ENCODE peak calls at places on chromosome 1, in ten cellular contexts. One of them, this sample, is unnamed.

GRCh38 chr1:192265774-192266173 is 51.0 kb upstream of the RGS21 start:
- DNase-seq in GM03348: no peak
- DNase-seq in LHCN-M2: no peak
- DNase-seq in neural crest cell: no peak
- DNase-seq in GF-D8: no peak
- DNase-seq in stimulated activated CD4-positive, alpha-beta T cell treated with anti-CD3 and anti-CD28 coated beads, Interleukin-2, amount 100 ng/mL, for 48 hours: no peak
- DNase-seq in stimulated activated naive CD8-positive, alpha-beta T cell treated with anti-CD3 and anti-CD28 coated beads, Interleukin-15, amount 100 ng/mL, for 72 hours: no peak
- DNase-seq in hepatocyte: no peak
- DNase-seq in naive thymus-derived CD4-positive, alpha-beta T cell: no peak
- DNase-seq in GM23248: no peak
- DNase-seq in this sample: no peak

GRCh38 chr1:10829067-10829818 is 32.8 kb upstream of the CASZ1 start:
- DNase-seq in GM03348: no peak
- DNase-seq in GF-D8: no peak
- DNase-seq in LHCN-M2: no peak
- DNase-seq in hepatocyte: no peak
- DNase-seq in GM23248: no peak
- DNase-seq in naive thymus-derived CD4-positive, alpha-beta T cell: no peak
- DNase-seq in stimulated activated CD4-positive, alpha-beta T cell treated with anti-CD3 and anti-CD28 coated beads, Interleukin-2, amount 100 ng/mL, for 48 hours: no peak
- DNase-seq in neural crest cell: no peak
- DNase-seq in stimulated activated naive CD8-positive, alpha-beta T cell treated with anti-CD3 and anti-CD28 coated beads, Interleukin-15, amount 100 ng/mL, for 72 hours: no peak
- DNase-seq in this sample: no peak

GRCh38 chr1:204513117-204513716 is 3.0 kb upstream of the MDM4 start:
- DNase-seq in GM23248: no peak
- DNase-seq in naive thymus-derived CD4-positive, alpha-beta T cell: no peak
- DNase-seq in stimulated activated naive CD8-positive, alpha-beta T cell treated with anti-CD3 and anti-CD28 coated beads, Interleukin-15, amount 100 ng/mL, for 72 hours: peak; percentile 61
- DNase-seq in LHCN-M2: no peak
- DNase-seq in GM03348: no peak
- DNase-seq in stimulated activated CD4-positive, alpha-beta T cell treated with anti-CD3 and anti-CD28 coated beads, Interleukin-2, amount 100 ng/mL, for 48 hours: no peak
- DNase-seq in neural crest cell: no peak
- DNase-seq in hepatocyte: no peak
- DNase-seq in GF-D8: no peak
- DNase-seq in this sample: peak; percentile 36

GRCh38 chr1:227928811-227929375 is 18.8 kb downstream of the WNT9A start:
- DNase-seq in neural crest cell: no peak
- DNase-seq in GF-D8: no peak
- DNase-seq in hepatocyte: no peak
- DNase-seq in stimulated activated CD4-positive, alpha-beta T cell treated with anti-CD3 and anti-CD28 coated beads, Interleukin-2, amount 100 ng/mL, for 48 hours: no peak
- DNase-seq in naive thymus-derived CD4-positive, alpha-beta T cell: no peak
- DNase-seq in stimulated activated naive CD8-positive, alpha-beta T cell treated with anti-CD3 and anti-CD28 coated beads, Interleukin-15, amount 100 ng/mL, for 72 hours: no peak
- DNase-seq in GM23248: no peak
- DNase-seq in GM03348: no peak
- DNase-seq in LHCN-M2: no peak
- DNase-seq in this sample: no peak

GRCh38 chr1:24966724-24967346 is 36.8 kb upstream of the RUNX3 start:
- DNase-seq in GF-D8: no peak
- DNase-seq in stimulated activated CD4-positive, alpha-beta T cell treated with anti-CD3 and anti-CD28 coated beads, Interleukin-2, amount 100 ng/mL, for 48 hours: peak; percentile 72
- DNase-seq in stimulated activated naive CD8-positive, alpha-beta T cell treated with anti-CD3 and anti-CD28 coated beads, Interleukin-15, amount 100 ng/mL, for 72 hours: peak; percentile 93
- DNase-seq in LHCN-M2: peak; percentile 62
- DNase-seq in GM23248: peak; percentile 85
- DNase-seq in neural crest cell: no peak
- DNase-seq in GM03348: peak; percentile 62
- DNase-seq in hepatocyte: peak; percentile 23
- DNase-seq in naive thymus-derived CD4-positive, alpha-beta T cell: no peak
- DNase-seq in this sample: no peak

GRCh38 chr1:205750683-205751651 is 985 bp upstream of the NUCKS1 start:
- DNase-seq in GM03348: no peak
- DNase-seq in hepatocyte: peak; percentile 13
- DNase-seq in GF-D8: no peak
- DNase-seq in neural crest cell: no peak
- DNase-seq in GM23248: no peak
- DNase-seq in stimulated activated naive CD8-positive, alpha-beta T cell treated with anti-CD3 and anti-CD28 coated beads, Interleukin-15, amount 100 ng/mL, for 72 hours: no peak
- DNase-seq in LHCN-M2: peak; percentile 49
- DNase-seq in stimulated activated CD4-positive, alpha-beta T cell treated with anti-CD3 and anti-CD28 coated beads, Interleukin-2, amount 100 ng/mL, for 48 hours: no peak
- DNase-seq in naive thymus-derived CD4-positive, alpha-beta T cell: no peak
- DNase-seq in this sample: no peak

GRCh38 chr1:39214021-39214713 is 9.7 kb downstream of the MACF1 start:
- DNase-seq in neural crest cell: no peak
- DNase-seq in GM23248: no peak
- DNase-seq in GF-D8: no peak
- DNase-seq in stimulated activated CD4-positive, alpha-beta T cell treated with anti-CD3 and anti-CD28 coated beads, Interleukin-2, amount 100 ng/mL, for 48 hours: no peak
- DNase-seq in LHCN-M2: no peak
- DNase-seq in stimulated activated naive CD8-positive, alpha-beta T cell treated with anti-CD3 and anti-CD28 coated beads, Interleukin-15, amount 100 ng/mL, for 72 hours: no peak
- DNase-seq in hepatocyte: peak; percentile 57
- DNase-seq in GM03348: peak; percentile 44
- DNase-seq in naive thymus-derived CD4-positive, alpha-beta T cell: no peak
- DNase-seq in this sample: no peak

GRCh38 chr1:67524143-67525052 is 94.2 kb upstream of the SERBP1 start:
- DNase-seq in LHCN-M2: no peak
- DNase-seq in stimulated activated CD4-positive, alpha-beta T cell treated with anti-CD3 and anti-CD28 coated beads, Interleukin-2, amount 100 ng/mL, for 48 hours: no peak
- DNase-seq in hepatocyte: no peak
- DNase-seq in GM03348: peak; percentile 24
- DNase-seq in neural crest cell: no peak
- DNase-seq in GM23248: peak; percentile 73
- DNase-seq in stimulated activated naive CD8-positive, alpha-beta T cell treated with anti-CD3 and anti-CD28 coated beads, Interleukin-15, amount 100 ng/mL, for 72 hours: no peak
- DNase-seq in GF-D8: no peak
- DNase-seq in naive thymus-derived CD4-positive, alpha-beta T cell: no peak
- DNase-seq in this sample: no peak

GRCh38 chr1:48767957-48768510 is 8.7 kb downstream of the BEND5 start:
- DNase-seq in stimulated activated CD4-positive, alpha-beta T cell treated with anti-CD3 and anti-CD28 coated beads, Interleukin-2, amount 100 ng/mL, for 48 hours: no peak
- DNase-seq in neural crest cell: no peak
- DNase-seq in GM23248: no peak
- DNase-seq in GM03348: no peak
- DNase-seq in naive thymus-derived CD4-positive, alpha-beta T cell: no peak
- DNase-seq in hepatocyte: no peak
- DNase-seq in GF-D8: peak; percentile 43
- DNase-seq in stimulated activated naive CD8-positive, alpha-beta T cell treated with anti-CD3 and anti-CD28 coated beads, Interleukin-15, amount 100 ng/mL, for 72 hours: no peak
- DNase-seq in LHCN-M2: peak; percentile 5
- DNase-seq in this sample: no peak

GRCh38 chr1:185249563-185249962 is 67.5 kb downstream of the IVNS1ABP start:
- DNase-seq in stimulated activated CD4-positive, alpha-beta T cell treated with anti-CD3 and anti-CD28 coated beads, Interleukin-2, amount 100 ng/mL, for 48 hours: no peak
- DNase-seq in GF-D8: no peak
- DNase-seq in hepatocyte: no peak
- DNase-seq in GM23248: no peak
- DNase-seq in LHCN-M2: no peak
- DNase-seq in naive thymus-derived CD4-positive, alpha-beta T cell: no peak
- DNase-seq in stimulated activated naive CD8-positive, alpha-beta T cell treated with anti-CD3 and anti-CD28 coated beads, Interleukin-15, amount 100 ng/mL, for 72 hours: no peak
- DNase-seq in GM03348: no peak
- DNase-seq in neural crest cell: no peak
- DNase-seq in this sample: no peak

GRCh38 chr1:160406131-160406968 is 6.0 kb downstream of the VANGL2 start:
- DNase-seq in neural crest cell: no peak
- DNase-seq in GF-D8: no peak
- DNase-seq in LHCN-M2: no peak
- DNase-seq in stimulated activated CD4-positive, alpha-beta T cell treated with anti-CD3 and anti-CD28 coated beads, Interleukin-2, amount 100 ng/mL, for 48 hours: no peak
- DNase-seq in hepatocyte: no peak
- DNase-seq in GM03348: no peak
- DNase-seq in stimulated activated naive CD8-positive, alpha-beta T cell treated with anti-CD3 and anti-CD28 coated beads, Interleukin-15, amount 100 ng/mL, for 72 hours: no peak
- DNase-seq in naive thymus-derived CD4-positive, alpha-beta T cell: no peak
- DNase-seq in GM23248: no peak
- DNase-seq in this sample: no peak

GRCh38 chr1:234603221-234604204 is 6.5 kb downstream of the IRF2BP2 start:
- DNase-seq in neural crest cell: no peak
- DNase-seq in GM23248: peak; percentile 66
- DNase-seq in LHCN-M2: peak; percentile 35
- DNase-seq in stimulated activated CD4-positive, alpha-beta T cell treated with anti-CD3 and anti-CD28 coated beads, Interleukin-2, amount 100 ng/mL, for 48 hours: no peak
- DNase-seq in stimulated activated naive CD8-positive, alpha-beta T cell treated with anti-CD3 and anti-CD28 coated beads, Interleukin-15, amount 100 ng/mL, for 72 hours: no peak
- DNase-seq in naive thymus-derived CD4-positive, alpha-beta T cell: no peak
- DNase-seq in hepatocyte: peak; percentile 46
- DNase-seq in GM03348: no peak
- DNase-seq in GF-D8: peak; percentile 16
- DNase-seq in this sample: no peak

GRCh38 chr1:213123532-213123931 is 72.5 kb downstream of the RPS6KC1 start:
- DNase-seq in neural crest cell: no peak
- DNase-seq in GM03348: peak; percentile 16
- DNase-seq in naive thymus-derived CD4-positive, alpha-beta T cell: no peak
- DNase-seq in GM23248: peak; percentile 82
- DNase-seq in LHCN-M2: peak; percentile 78
- DNase-seq in stimulated activated CD4-positive, alpha-beta T cell treated with anti-CD3 and anti-CD28 coated beads, Interleukin-2, amount 100 ng/mL, for 48 hours: no peak
- DNase-seq in hepatocyte: peak; percentile 34
- DNase-seq in stimulated activated naive CD8-positive, alpha-beta T cell treated with anti-CD3 and anti-CD28 coated beads, Interleukin-15, amount 100 ng/mL, for 72 hours: no peak
- DNase-seq in GF-D8: no peak
- DNase-seq in this sample: no peak

GRCh38 chr1:5754817-5755551 is 237.2 kb downstream of the NPHP4 start:
- DNase-seq in GM23248: no peak
- DNase-seq in stimulated activated CD4-positive, alpha-beta T cell treated with anti-CD3 and anti-CD28 coated beads, Interleukin-2, amount 100 ng/mL, for 48 hours: no peak
- DNase-seq in naive thymus-derived CD4-positive, alpha-beta T cell: no peak
- DNase-seq in neural crest cell: no peak
- DNase-seq in GM03348: no peak
- DNase-seq in hepatocyte: no peak
- DNase-seq in LHCN-M2: no peak
- DNase-seq in GF-D8: no peak
- DNase-seq in stimulated activated naive CD8-positive, alpha-beta T cell treated with anti-CD3 and anti-CD28 coated beads, Interleukin-15, amount 100 ng/mL, for 72 hours: no peak
- DNase-seq in this sample: no peak

GRCh38 chr1:161114556-161114955 is 3.3 kb downstream of the PFDN2 start:
- DNase-seq in neural crest cell: no peak
- DNase-seq in stimulated activated naive CD8-positive, alpha-beta T cell treated with anti-CD3 and anti-CD28 coated beads, Interleukin-15, amount 100 ng/mL, for 72 hours: no peak
- DNase-seq in hepatocyte: no peak
- DNase-seq in GF-D8: no peak
- DNase-seq in stimulated activated CD4-positive, alpha-beta T cell treated with anti-CD3 and anti-CD28 coated beads, Interleukin-2, amount 100 ng/mL, for 48 hours: no peak
- DNase-seq in GM23248: no peak
- DNase-seq in LHCN-M2: no peak
- DNase-seq in GM03348: no peak
- DNase-seq in naive thymus-derived CD4-positive, alpha-beta T cell: no peak
- DNase-seq in this sample: no peak

GRCh38 chr1:235663628-235664027 is 14.0 kb upstream of the GNG4 start:
- DNase-seq in stimulated activated CD4-positive, alpha-beta T cell treated with anti-CD3 and anti-CD28 coated beads, Interleukin-2, amount 100 ng/mL, for 48 hours: no peak
- DNase-seq in hepatocyte: no peak
- DNase-seq in GM23248: no peak
- DNase-seq in GM03348: no peak
- DNase-seq in LHCN-M2: no peak
- DNase-seq in neural crest cell: no peak
- DNase-seq in naive thymus-derived CD4-positive, alpha-beta T cell: no peak
- DNase-seq in stimulated activated naive CD8-positive, alpha-beta T cell treated with anti-CD3 and anti-CD28 coated beads, Interleukin-15, amount 100 ng/mL, for 72 hours: no peak
- DNase-seq in GF-D8: no peak
- DNase-seq in this sample: no peak

GRCh38 chr1:108719654-108720435 is 7.1 kb downstream of the FNDC7 start:
- DNase-seq in GM23248: peak; percentile 97
- DNase-seq in stimulated activated CD4-positive, alpha-beta T cell treated with anti-CD3 and anti-CD28 coated beads, Interleukin-2, amount 100 ng/mL, for 48 hours: no peak
- DNase-seq in GM03348: peak; percentile 86
- DNase-seq in stimulated activated naive CD8-positive, alpha-beta T cell treated with anti-CD3 and anti-CD28 coated beads, Interleukin-15, amount 100 ng/mL, for 72 hours: no peak
- DNase-seq in LHCN-M2: peak; percentile 91
- DNase-seq in neural crest cell: no peak
- DNase-seq in GF-D8: no peak
- DNase-seq in hepatocyte: peak; percentile 44
- DNase-seq in naive thymus-derived CD4-positive, alpha-beta T cell: no peak
- DNase-seq in this sample: no peak

GRCh38 chr1:9798236-9799130 is 25.3 kb downstream of the CLSTN1 start:
- DNase-seq in GM23248: peak; percentile 77
- DNase-seq in naive thymus-derived CD4-positive, alpha-beta T cell: no peak
- DNase-seq in GF-D8: no peak
- DNase-seq in GM03348: peak; percentile 60
- DNase-seq in stimulated activated CD4-positive, alpha-beta T cell treated with anti-CD3 and anti-CD28 coated beads, Interleukin-2, amount 100 ng/mL, for 48 hours: no peak
- DNase-seq in neural crest cell: no peak
- DNase-seq in stimulated activated naive CD8-positive, alpha-beta T cell treated with anti-CD3 and anti-CD28 coated beads, Interleukin-15, amount 100 ng/mL, for 72 hours: no peak
- DNase-seq in hepatocyte: peak; percentile 26
- DNase-seq in LHCN-M2: peak; percentile 15
- DNase-seq in this sample: no peak

GRCh38 chr1:246647113-246647512 is 77.1 kb upstream of the SCCPDH start:
- DNase-seq in hepatocyte: peak; percentile 62
- DNase-seq in neural crest cell: peak; percentile 13
- DNase-seq in GF-D8: no peak
- DNase-seq in GM03348: peak; percentile 77
- DNase-seq in naive thymus-derived CD4-positive, alpha-beta T cell: no peak
- DNase-seq in stimulated activated naive CD8-positive, alpha-beta T cell treated with anti-CD3 and anti-CD28 coated beads, Interleukin-15, amount 100 ng/mL, for 72 hours: no peak
- DNase-seq in LHCN-M2: peak; percentile 80
- DNase-seq in GM23248: peak; percentile 88
- DNase-seq in stimulated activated CD4-positive, alpha-beta T cell treated with anti-CD3 and anti-CD28 coated beads, Interleukin-2, amount 100 ng/mL, for 48 hours: no peak
- DNase-seq in this sample: no peak

GRCh38 chr1:188314557-188315137 is 1485.9 kb downstream of the PLA2G4A start:
- DNase-seq in GF-D8: no peak
- DNase-seq in naive thymus-derived CD4-positive, alpha-beta T cell: no peak
- DNase-seq in neural crest cell: no peak
- DNase-seq in hepatocyte: no peak
- DNase-seq in stimulated activated CD4-positive, alpha-beta T cell treated with anti-CD3 and anti-CD28 coated beads, Interleukin-2, amount 100 ng/mL, for 48 hours: no peak
- DNase-seq in stimulated activated naive CD8-positive, alpha-beta T cell treated with anti-CD3 and anti-CD28 coated beads, Interleukin-15, amount 100 ng/mL, for 72 hours: no peak
- DNase-seq in LHCN-M2: peak; percentile 3
- DNase-seq in GM03348: no peak
- DNase-seq in GM23248: no peak
- DNase-seq in this sample: no peak

GRCh38 chr1:197152662-197153061 is 6.2 kb upstream of the ASPM start:
- DNase-seq in naive thymus-derived CD4-positive, alpha-beta T cell: no peak
- DNase-seq in hepatocyte: peak; percentile 8
- DNase-seq in GM03348: no peak
- DNase-seq in LHCN-M2: no peak
- DNase-seq in GM23248: no peak
- DNase-seq in GF-D8: no peak
- DNase-seq in stimulated activated naive CD8-positive, alpha-beta T cell treated with anti-CD3 and anti-CD28 coated beads, Interleukin-15, amount 100 ng/mL, for 72 hours: no peak
- DNase-seq in neural crest cell: no peak
- DNase-seq in stimulated activated CD4-positive, alpha-beta T cell treated with anti-CD3 and anti-CD28 coated beads, Interleukin-2, amount 100 ng/mL, for 48 hours: no peak
- DNase-seq in this sample: no peak

GRCh38 chr1:157157481-157158190 is 19.4 kb upstream of the ETV3 start:
- DNase-seq in stimulated activated naive CD8-positive, alpha-beta T cell treated with anti-CD3 and anti-CD28 coated beads, Interleukin-15, amount 100 ng/mL, for 72 hours: no peak
- DNase-seq in naive thymus-derived CD4-positive, alpha-beta T cell: no peak
- DNase-seq in GF-D8: no peak
- DNase-seq in hepatocyte: no peak
- DNase-seq in GM03348: peak; percentile 62
- DNase-seq in LHCN-M2: peak; percentile 56
- DNase-seq in stimulated activated CD4-positive, alpha-beta T cell treated with anti-CD3 and anti-CD28 coated beads, Interleukin-2, amount 100 ng/mL, for 48 hours: no peak
- DNase-seq in neural crest cell: no peak
- DNase-seq in GM23248: peak; percentile 73
- DNase-seq in this sample: no peak